ENCODE peak calls at places on chromosomes 1 and 21, in ten cellular contexts. D is heart right ventricle; Z is astrocyte of the spinal cord; C is ovary; W is AG04449; L is NCI-H1105; K is stimulated activated CD4-positive, alpha-beta T cell treated with anti-CD3 and anti-CD28 coated beads, TNF-alpha, amount 100 ng/mL, for 4 hours; X is SJSA1; T is immature natural killer cell; O is substantia nigra. H is an unnamed sample.

GRCh38 chr1:116878804-116879477 is 30.8 kb upstream of the PTGFRN start:
- DNase-seq in K (no peak), C (peak), X (peak), T (peak), L (peak), O (no peak), W (no peak), Z (peak), D (peak), H (peak)

GRCh38 chr1:24341260-24341659 is 22.1 kb downstream of the GRHL3 start:
- DNase-seq in Z (no peak), X (no peak), L (no peak), C (no peak), W (no peak), K (no peak), T (no peak), D (no peak), O (no peak), H (no peak)

GRCh38 chr21:28436286-28436932 is 556.3 kb downstream of the LTN1 start:
- DNase-seq in W (no peak), X (no peak), O (no peak), L (no peak), T (no peak), C (no peak), Z (peak), D (no peak), K (no peak), H (no peak)

GRCh38 chr1:15214507-15214906 is 32.5 kb upstream of the FHAD1 start:
- DNase-seq in O (no peak), K (no peak), C (peak), T (no peak), L (no peak), D (peak), W (no peak), Z (peak), X (no peak), H (no peak)

GRCh38 chr1:77282866-77283539 is 1.2 kb downstream of the AK5 start:
- DNase-seq in Z (peak), W (no peak), O (no peak), C (no peak), D (no peak), K (peak), T (no peak), X (peak), L (peak), H (no peak)

GRCh38 chr1:46623733-46624695 is 7.4 kb upstream of the MOB3C start:
- DNase-seq in C (peak), Z (no peak), O (no peak), T (no peak), L (no peak), X (no peak), D (no peak), K (no peak), W (no peak), H (no peak)

GRCh38 chr1:87292684-87293493 is 35.8 kb upstream of the LMO4 start:
- DNase-seq in W (no peak), T (peak), Z (peak), O (no peak), D (no peak), K (peak), X (peak), C (no peak), L (peak), H (peak)

GRCh38 chr1:184021666-184022198 is 15.8 kb downstream of the COLGALT2 start:
- DNase-seq in L (peak), K (no peak), T (no peak), O (no peak), C (no peak), Z (no peak), X (no peak), D (no peak), W (no peak), H (no peak)

GRCh38 chr1:7422966-7423365 is 348.1 kb upstream of the VAMP3 start:
- DNase-seq in X (no peak), T (no peak), C (peak), Z (no peak), O (no peak), D (no peak), L (no peak), W (no peak), K (no peak), H (no peak)

GRCh38 chr1:96416111-96416595 is 305.4 kb upstream of the PTBP2 start:
- DNase-seq in Z (peak), K (no peak), W (peak), O (no peak), X (peak), C (no peak), L (no peak), T (no peak), D (no peak), H (no peak)

GRCh38 chr21:38955495-38955894 is 149.8 kb downstream of the ETS2 start:
- DNase-seq in L (no peak), Z (no peak), D (peak), X (no peak), O (no peak), C (no peak), K (no peak), T (no peak), W (no peak), H (no peak)

GRCh38 chr1:152047954-152048640 is 11.3 kb upstream of the S100A11 start:
- DNase-seq in O (peak), Z (peak), D (peak), K (peak), X (peak), C (peak), W (peak), T (peak), L (no peak), H (peak)

GRCh38 chr1:184843732-184844495 is 89.3 kb upstream of the EDEM3 start:
- DNase-seq in D (no peak), W (no peak), C (no peak), T (peak), X (no peak), K (no peak), O (no peak), Z (no peak), L (no peak), H (no peak)

GRCh38 chr1:97630281-97630680 is 290.6 kb downstream of the DPYD start:
- DNase-seq in W (no peak), D (no peak), K (no peak), T (no peak), C (no peak), O (no peak), Z (no peak), L (no peak), X (no peak), H (no peak)

GRCh38 chr1:168958562-168959289 is 147.8 kb upstream of the ATP1B1 start:
- DNase-seq in O (no peak), C (no peak), W (no peak), Z (no peak), K (no peak), X (no peak), L (no peak), D (no peak), T (no peak), H (no peak)

GRCh38 chr1:235073331-235073967 is 55.2 kb downstream of the TOMM20 start:
- DNase-seq in Z (no peak), K (no peak), T (no peak), L (no peak), C (peak), W (no peak), X (no peak), O (no peak), D (peak), H (no peak)

GRCh38 chr1:29547300-29547699 is 311.0 kb downstream of the PTPRU start:
- DNase-seq in K (no peak), T (no peak), O (no peak), W (no peak), Z (no peak), C (no peak), L (no peak), X (no peak), D (no peak), H (no peak)

GRCh38 chr1:110477041-110477440 is 26.1 kb downstream of the PROK1 start:
- DNase-seq in L (no peak), Z (peak), W (no peak), O (no peak), K (no peak), C (no peak), X (peak), T (no peak), D (no peak), H (no peak)

GRCh38 chr1:16026723-16027484 is 5.1 kb downstream of the CLCNKA start:
- DNase-seq in X (no peak), K (peak), D (no peak), O (no peak), Z (peak), W (no peak), L (no peak), T (no peak), C (peak), H (no peak)